ENCODE peak calls at places on chromosomes 7 and 10, in ten cellular contexts. B is OCI-LY7; E is body of pancreas; J is aorta; P is trophoblast cell; C is stomach; T is endothelial cell of umbilical vein; S is lower lobe of right lung; I is GM23338; K is CD4-positive, alpha-beta memory T cell. L is an unnamed sample.

GRCh38 chr7:130758429-130759056 is 24.5 kb upstream of the KLF14 start:
- DNase-seq in K (peak; percentile 27), T (peak; percentile 58), J (no peak), I (peak; percentile 68), B (peak; percentile 60), C (no peak), P (peak; percentile 71), S (no peak), E (no peak), L (peak; percentile 77)

GRCh38 chr10:77744249-77744648 is 106.6 kb upstream of the KCNMA1 start:
- DNase-seq in J (no peak), K (no peak), I (no peak), C (no peak), E (no peak), S (no peak), B (no peak), P (peak; percentile 79), T (no peak), L (no peak)

GRCh38 chr7:28296571-28297483 is 115.5 kb upstream of the CREB5 start:
- DNase-seq in P (peak; percentile 73), C (no peak), I (peak; percentile 88), T (peak; percentile 27), J (no peak), S (no peak), K (peak; percentile 29), E (no peak), B (peak; percentile 31), L (peak; percentile 54)

GRCh38 chr7:80379034-80379433 is 132.8 kb downstream of the GNAT3 start:
- DNase-seq in P (no peak), C (no peak), B (no peak), K (no peak), T (peak; percentile 78), E (no peak), I (no peak), J (no peak), S (no peak), L (no peak)

GRCh38 chr7:152989889-152990380 is 230.4 kb downstream of the ACTR3B start:
- DNase-seq in B (no peak), J (no peak), C (no peak), K (no peak), P (no peak), T (no peak), E (no peak), S (no peak), I (peak; percentile 78), L (peak; percentile 2)

GRCh38 chr7:46390042-46390441 is 469.0 kb upstream of the IGFBP3 start:
- DNase-seq in C (no peak), S (no peak), J (no peak), K (no peak), P (no peak), I (no peak), B (no peak), T (no peak), E (no peak), L (peak; percentile 8)

GRCh38 chr7:159099711-159100231 is 44.9 kb downstream of the VIPR2 start:
- DNase-seq in C (peak; percentile 14), I (no peak), S (no peak), J (peak; percentile 44), B (no peak), K (no peak), E (no peak), T (no peak), P (no peak), L (no peak)

GRCh38 chr7:139431459-139431858 is 52.0 kb downstream of the KLRG2 start:
- DNase-seq in T (no peak), C (no peak), J (no peak), B (no peak), K (no peak), I (no peak), S (no peak), P (peak; percentile 34), E (peak; percentile 21), L (no peak)

GRCh38 chr7:23347682-23348180 is 48.6 kb downstream of the MALSU1 start:
- DNase-seq in T (peak; percentile 88), C (no peak), I (no peak), S (no peak), P (peak; percentile 50), K (no peak), E (no peak), J (no peak), B (no peak), L (peak; percentile 75)

GRCh38 chr7:93958216-93958615 is 36.7 kb downstream of the GNG11 start:
- DNase-seq in E (no peak), B (no peak), P (peak; percentile 80), I (no peak), S (no peak), J (no peak), K (no peak), T (peak; percentile 86), C (no peak), L (no peak)

GRCh38 chr10:60424971-60425370 is 35.3 kb upstream of the ANK3 start:
- DNase-seq in B (no peak), K (no peak), J (no peak), T (no peak), C (no peak), I (no peak), E (no peak), P (no peak), S (no peak), L (no peak)

GRCh38 chr10:60423920-60424319 is 34.2 kb upstream of the ANK3 start:
- DNase-seq in E (no peak), I (no peak), K (no peak), S (no peak), T (no peak), J (no peak), P (no peak), C (no peak), B (no peak), L (no peak)

GRCh38 chr10:60427148-60427547 is 37.5 kb upstream of the ANK3 start:
- DNase-seq in S (no peak), P (no peak), I (no peak), K (no peak), T (no peak), J (no peak), B (no peak), C (no peak), E (no peak), L (no peak)

GRCh38 chr10:60426425-60426824 is 36.8 kb upstream of the ANK3 start:
- DNase-seq in P (peak; percentile 63), K (no peak), E (no peak), I (no peak), C (no peak), S (no peak), B (no peak), J (no peak), T (peak; percentile 71), L (no peak)

DNA sequence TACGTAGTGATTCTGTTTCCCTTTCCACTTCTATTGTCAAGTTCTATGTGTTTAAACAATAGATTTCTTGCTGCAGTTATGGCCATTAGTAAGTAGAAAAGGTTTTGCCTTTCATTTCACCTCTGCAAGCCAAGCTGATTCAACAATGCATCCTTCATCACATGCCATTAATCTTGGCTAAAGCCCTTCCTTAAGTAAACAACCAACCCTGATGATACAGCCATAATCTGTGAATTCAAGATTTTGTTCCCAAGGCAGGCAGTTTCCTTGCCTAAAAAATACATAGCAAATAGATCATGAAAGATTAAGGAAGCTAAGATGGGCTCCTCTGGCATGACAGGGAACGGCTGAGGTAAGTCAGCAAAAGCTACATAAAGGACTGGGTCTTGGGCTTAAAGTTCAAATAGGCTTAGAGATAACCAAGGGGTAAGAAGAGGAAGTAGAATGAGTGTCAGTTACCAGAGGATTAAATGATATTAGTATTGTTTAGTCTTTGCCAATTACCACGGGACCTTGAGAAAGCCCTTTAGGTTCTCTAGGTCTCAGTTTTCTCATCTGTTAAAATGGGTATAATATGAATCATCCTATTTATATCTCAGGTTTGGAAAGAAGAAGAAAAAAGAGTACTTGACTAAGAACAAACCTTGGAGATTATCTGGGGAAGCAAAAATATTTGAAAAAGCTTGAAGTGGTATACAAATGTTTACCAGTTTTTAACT is 35.9 kb upstream of the ANK3 start:
- DNase-seq in I (no peak), S (no peak), C (no peak), B (no peak), K (no peak), T (peak; percentile 95), J (no peak), P (no peak), E (no peak), L (no peak)
- H3K4me3 ChIP-seq in I (no peak overlapping the region), S (no peak overlapping the region), C (no peak overlapping the region), B (no peak overlapping the region), K (no peak overlapping the region), T (no peak overlapping the region), J (no peak overlapping the region), P (no peak overlapping the region), E (no peak overlapping the region), L (no peak overlapping the region)

GRCh38 chr7:30634634-30635201 is 40.0 kb downstream of the GARS1 start:
- DNase-seq in B (no peak), C (no peak), I (no peak), T (no peak), P (no peak), S (no peak), K (no peak), J (no peak), E (peak; percentile 38), L (no peak)
- H3K36me3 ChIP-seq in B (peaks cover 68% of the 10 kb centered on the region), C (peaks cover 65% of the 10 kb centered on the region), I (peaks cover 64% of the 10 kb centered on the region), T (peaks cover 25% of the 10 kb centered on the region), P (peaks cover 34% of the 10 kb centered on the region), S (peaks cover 59% of the 10 kb centered on the region), K (peaks cover 42% of the 10 kb centered on the region), J (peaks cover 20% of the 10 kb centered on the region), E (no peaks in the 10 kb centered on the region), L (peaks cover 37% of the 10 kb centered on the region)

DNA sequence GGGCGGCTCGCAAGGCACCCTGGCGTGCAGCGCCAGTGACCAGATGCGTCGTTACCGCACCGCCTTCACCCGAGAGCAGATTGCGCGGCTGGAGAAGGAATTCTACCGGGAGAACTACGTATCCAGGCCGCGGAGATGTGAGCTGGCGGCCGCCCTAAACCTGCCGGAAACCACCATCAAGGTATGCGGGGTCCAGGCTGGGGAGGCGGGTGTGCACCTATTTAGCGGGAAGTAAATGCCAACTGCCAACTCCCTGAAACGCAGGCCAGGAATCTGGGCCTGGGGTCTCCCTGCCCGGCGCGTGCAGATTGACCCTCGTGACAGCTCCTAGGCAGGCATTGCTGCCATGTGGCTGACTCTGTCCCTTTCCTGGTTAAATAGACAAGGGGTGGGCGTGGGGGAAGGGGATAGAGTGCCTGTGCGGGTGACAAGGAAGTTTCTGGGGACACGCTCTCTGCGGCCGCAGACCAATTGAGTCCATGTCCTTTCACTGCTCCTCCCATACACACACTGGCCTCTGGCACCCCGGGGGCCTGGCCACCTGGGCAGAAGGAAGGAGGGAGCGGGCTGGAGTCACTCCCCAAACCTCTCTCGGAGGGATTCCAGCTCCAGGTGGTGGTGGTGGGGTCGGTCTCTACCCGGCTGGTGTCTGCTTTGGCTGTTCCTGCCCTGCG is 2.7 kb downstream of the EVX1 start:
- DNase-seq in S (no peak), J (no peak), C (no peak), E (no peak), K (no peak), B (no peak), P (no peak), T (no peak), I (peak; percentile 58), L (no peak)
- H3K4me3 ChIP-seq in S (no peak overlapping the region), J (no peak overlapping the region), C (no peak overlapping the region), E (no peak overlapping the region), K (no peak overlapping the region), B (no peak overlapping the region), P (no peak overlapping the region), T (no peak overlapping the region), I (peak overlapping the region; percentile 47), L (no peak overlapping the region)

DNA sequence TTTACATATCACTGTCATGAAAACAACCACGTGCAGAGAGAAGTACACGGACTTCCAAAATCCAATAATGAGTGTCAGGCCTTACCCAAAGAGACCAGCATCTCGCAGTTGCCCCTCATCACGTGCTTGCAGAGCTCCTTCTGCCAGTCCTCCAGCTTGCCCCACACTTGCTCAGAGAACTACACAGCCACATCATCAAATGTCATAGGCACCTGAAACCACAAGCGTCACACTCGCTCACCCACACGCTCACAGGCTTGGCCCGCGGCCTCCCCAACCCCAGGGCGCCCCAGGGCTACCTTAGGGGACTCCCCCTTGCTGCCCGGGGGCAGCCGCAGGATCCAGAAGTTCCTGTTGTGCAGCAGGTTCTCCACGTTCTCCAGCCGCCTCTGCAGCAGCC is 123.4 kb upstream of the ZNF746 start:
- DNase-seq in B (no peak), C (no peak), I (no peak), K (no peak), S (no peak), J (no peak), T (no peak), E (no peak), P (no peak), L (no peak)
- H3K36me3 ChIP-seq in B (peaks cover 65% of the 10 kb centered on the region), C (peaks cover 55% of the 10 kb centered on the region), I (peaks cover 17% of the 10 kb centered on the region), K (peaks cover 50% of the 10 kb centered on the region), S (peaks cover 54% of the 10 kb centered on the region), J (no peaks in the 10 kb centered on the region), T (peaks cover 27% of the 10 kb centered on the region), E (peaks cover 11% of the 10 kb centered on the region), P (peaks cover 55% of the 10 kb centered on the region), L (peaks cover 25% of the 10 kb centered on the region)